ENCODE peak calls at places on chromosomes 11 and 22, in seven cellular contexts. L, M, R, C, W, S and N are unnamed samples.

GRCh38 chr11:2318123-2318522 is 16.3 kb downstream of the TSPAN32 start:
- DNase-seq in R (no peak), C (no peak), S (no peak), M (no peak), W (no peak), L (no peak), N (no peak)

GRCh38 chr11:21412652-21413383 is 743.4 kb downstream of the NELL1 start:
- DNase-seq in L (no peak), R (no peak), S (no peak), M (no peak), W (no peak), C (no peak), N (no peak)

GRCh38 chr22:40857309-40857851 is 432 bp downstream of the XPNPEP3 start:
- DNase-seq in W (no peak), R (no peak), L (no peak), C (no peak), M (no peak), S (no peak), N (no peak)

GRCh38 chr22:46416537-46417267 is 81.2 kb downstream of the TRMU start:
- DNase-seq in M (no peak), L (no peak), S (no peak), C (no peak), R (no peak), W (no peak), N (no peak)

GRCh38 chr22:23074451-23074850 is 4.1 kb downstream of the GNAZ start:
- DNase-seq in C (no peak), R (no peak), L (no peak), M (peak), W (no peak), S (no peak), N (no peak)

GRCh38 chr11:15673408-15673811 is 558.7 kb downstream of the INSC start:
- DNase-seq in C (no peak), L (no peak), S (no peak), M (no peak), R (no peak), W (no peak), N (no peak)

GRCh38 chr11:117597083-117597482 is 199.9 kb downstream of the DSCAML1 start:
- DNase-seq in C (peak), L (peak), R (peak), S (peak), M (no peak), W (peak), N (peak)

GRCh38 chr11:12581923-12582322 is 92.3 kb upstream of the TEAD1 start:
- DNase-seq in M (no peak), W (no peak), R (peak), C (no peak), L (no peak), S (no peak), N (no peak)

GRCh38 chr11:419248-420005 is 4.6 kb upstream of the SIGIRR start:
- DNase-seq in M (no peak), W (no peak), L (no peak), C (peak), R (no peak), S (no peak), N (no peak)

GRCh38 chr11:35859311-35859710 is 84.6 kb upstream of the LDLRAD3 start:
- DNase-seq in L (no peak), C (no peak), S (no peak), R (no peak), M (no peak), W (no peak), N (no peak)

GRCh38 chr11:7299393-7299792 is 47.7 kb downstream of the SYT9 start:
- DNase-seq in M (no peak), S (no peak), C (no peak), L (no peak), R (no peak), W (no peak), N (no peak)

GRCh38 chr11:91966368-91966767 is 258.2 kb upstream of the FAT3 start:
- DNase-seq in S (no peak), L (no peak), W (no peak), M (no peak), R (no peak), C (no peak), N (no peak)

GRCh38 chr11:58549644-58550043 is 26.0 kb downstream of the LPXN start:
- DNase-seq in L (no peak), R (no peak), M (no peak), C (no peak), S (no peak), W (no peak), N (no peak)

GRCh38 chr11:110478410-110478809 is 48.7 kb downstream of the FDX1 start:
- DNase-seq in C (peak), L (no peak), W (no peak), R (no peak), M (no peak), S (no peak), N (peak)
- TF ChIP-seq CTCF in C (peak), L (peak), W (no peak), R (peak), M (no peak), S (no peak), N (peak)

GRCh38 chr11:120632579-120632978 is 121.0 kb downstream of the GRIK4 start:
- DNase-seq in R (no peak), S (peak), L (peak), M (no peak), C (no peak), W (no peak), N (no peak)
- TF ChIP-seq CTCF in R (peak), S (no peak), L (peak), M (no peak), C (no peak), W (no peak), N (no peak)

GRCh38 chr22:34976474-34976873 is 89.5 kb upstream of the ISX start:
- DNase-seq in C (no peak), L (no peak), W (no peak), M (no peak), S (no peak), R (no peak), N (peak)

GRCh38 chr22:34973926-34974325 is 92.0 kb upstream of the ISX start:
- DNase-seq in W (no peak), M (no peak), C (no peak), L (no peak), S (no peak), R (no peak), N (no peak)

GRCh38 chr22:34976886-34977285 is 89.1 kb upstream of the ISX start:
- DNase-seq in S (no peak), R (no peak), C (no peak), W (no peak), M (no peak), L (no peak), N (no peak)

GRCh38 chr22:34973016-34973415 is 92.9 kb upstream of the ISX start:
- DNase-seq in R (no peak), L (no peak), C (no peak), S (no peak), M (no peak), W (no peak), N (no peak)

GRCh38 chr22:34975721-34976120 is 90.2 kb upstream of the ISX start:
- DNase-seq in C (no peak), R (peak), W (no peak), M (no peak), S (no peak), L (peak), N (no peak)
- TF ChIP-seq CTCF in C (no peak), R (no peak), W (no peak), M (no peak), S (no peak), L (peak), N (no peak)

GRCh38 chr11:47980907-47981621 is 705 bp downstream of the PTPRJ start:
- DNase-seq in C (peak), L (peak), W (peak), S (peak), M (peak), R (peak), N (peak)
- TF ChIP-seq CTCF in C (no peak), L (peak), W (peak), S (peak), M (peak), R (no peak), N (no peak)

GRCh38 chr11:79402912-79403311 is 37.9 kb downstream of the TENM4 start:
- DNase-seq in L (no peak), R (no peak), W (no peak), S (no peak), M (no peak), C (no peak), N (no peak)

GRCh38 chr11:79403839-79404238 is 37.0 kb downstream of the TENM4 start:
- DNase-seq in R (no peak), L (no peak), W (no peak), M (no peak), C (no peak), S (no peak), N (no peak)

GRCh38 chr11:79400206-79400605 is 40.6 kb downstream of the TENM4 start:
- DNase-seq in M (no peak), W (no peak), C (no peak), R (no peak), L (no peak), S (no peak), N (no peak)

GRCh38 chr11:79404325-79404724 is 36.5 kb downstream of the TENM4 start:
- DNase-seq in C (no peak), L (no peak), M (no peak), W (no peak), R (no peak), S (no peak), N (no peak)

GRCh38 chr11:79400717-79401330 is 40.0 kb downstream of the TENM4 start:
- DNase-seq in C (peak), R (peak), L (peak), W (peak), M (peak), S (peak), N (peak)
- TF ChIP-seq CTCF in C (peak), R (peak), L (peak), W (peak), M (peak), S (peak), N (peak)